ENCODE peak calls at places on chromosomes 6 and 20, in seven cellular contexts. One of them, this sample, is unnamed.

GRCh38 chr20:56566621-56567020 is 33.6 kb downstream of the FAM209B start:
- DNase-seq in ELR: no peak
- DNase-seq in NCI-H460: no peak
- DNase-seq in stomach: no peak
- DNase-seq in mesenteric fat pad: no peak
- DNase-seq in caudate nucleus: no peak
- DNase-seq in NCI-H345: peak
- DNase-seq in this sample: peak

GRCh38 chr6:113859349-113860164 is 2.4 kb downstream of the MARCKS start:
- DNase-seq in ELR: peak
- DNase-seq in NCI-H460: no peak
- DNase-seq in stomach: peak
- DNase-seq in mesenteric fat pad: no peak
- DNase-seq in caudate nucleus: no peak
- DNase-seq in NCI-H345: peak
- DNase-seq in this sample: no peak

GRCh38 chr20:13299401-13299800 is 78.3 kb downstream of the ISM1 start:
- DNase-seq in ELR: no peak
- DNase-seq in NCI-H460: no peak
- DNase-seq in stomach: no peak
- DNase-seq in mesenteric fat pad: no peak
- DNase-seq in caudate nucleus: no peak
- DNase-seq in NCI-H345: no peak
- DNase-seq in this sample: no peak

GRCh38 chr6:81752969-81753708 is 658 bp upstream of the TENT5A start:
- DNase-seq in ELR: peak
- DNase-seq in NCI-H460: peak
- DNase-seq in stomach: peak
- DNase-seq in mesenteric fat pad: peak
- DNase-seq in caudate nucleus: peak
- DNase-seq in NCI-H345: peak
- DNase-seq in this sample: peak

GRCh38 chr20:34956751-34957472 is 1.2 kb downstream of the MYH7B start:
- DNase-seq in ELR: no peak
- DNase-seq in NCI-H460: no peak
- DNase-seq in stomach: no peak
- DNase-seq in mesenteric fat pad: no peak
- DNase-seq in caudate nucleus: no peak
- DNase-seq in NCI-H345: no peak
- DNase-seq in this sample: no peak

GRCh38 chr6:151325075-151326050 is 66.0 kb downstream of the ZBTB2 start:
- DNase-seq in ELR: peak
- DNase-seq in NCI-H460: peak
- DNase-seq in stomach: peak
- DNase-seq in mesenteric fat pad: no peak
- DNase-seq in caudate nucleus: no peak
- DNase-seq in NCI-H345: no peak
- DNase-seq in this sample: peak

GRCh38 chr20:17904027-17904426 is 64.6 kb downstream of the SNX5 start:
- DNase-seq in ELR: no peak
- DNase-seq in NCI-H460: no peak
- DNase-seq in stomach: no peak
- DNase-seq in mesenteric fat pad: no peak
- DNase-seq in caudate nucleus: no peak
- DNase-seq in NCI-H345: no peak
- DNase-seq in this sample: no peak

GRCh38 chr20:61253264-61253639 is 1.2 kb downstream of the CDH4 start:
- DNase-seq in ELR: peak
- DNase-seq in NCI-H460: no peak
- DNase-seq in stomach: no peak
- DNase-seq in mesenteric fat pad: no peak
- DNase-seq in caudate nucleus: no peak
- DNase-seq in NCI-H345: no peak
- DNase-seq in this sample: no peak

GRCh38 chr6:151493495-151494234 is at the start of gene CCDC170:
- DNase-seq in ELR: peak
- DNase-seq in NCI-H460: no peak
- DNase-seq in stomach: peak
- DNase-seq in mesenteric fat pad: no peak
- DNase-seq in caudate nucleus: no peak
- DNase-seq in NCI-H345: peak
- DNase-seq in this sample: peak

GRCh38 chr20:32672982-32673727 is 586 bp downstream of the C20orf203 start:
- DNase-seq in ELR: no peak
- DNase-seq in NCI-H460: no peak
- DNase-seq in stomach: no peak
- DNase-seq in mesenteric fat pad: no peak
- DNase-seq in caudate nucleus: no peak
- DNase-seq in NCI-H345: peak
- DNase-seq in this sample: no peak

GRCh38 chr6:162226810-162227209 is 500.8 kb downstream of the PRKN start:
- DNase-seq in ELR: no peak
- DNase-seq in NCI-H460: no peak
- DNase-seq in stomach: no peak
- DNase-seq in mesenteric fat pad: no peak
- DNase-seq in caudate nucleus: no peak
- DNase-seq in NCI-H345: no peak
- DNase-seq in this sample: no peak

GRCh38 chr6:170134077-170135040 is 156.5 kb downstream of the DLL1 start:
- DNase-seq in ELR: no peak
- DNase-seq in NCI-H460: no peak
- DNase-seq in stomach: peak
- DNase-seq in mesenteric fat pad: peak
- DNase-seq in caudate nucleus: no peak
- DNase-seq in NCI-H345: no peak
- DNase-seq in this sample: no peak

GRCh38 chr20:14963262-14963663 is 625.9 kb upstream of the FLRT3 start:
- DNase-seq in ELR: no peak
- DNase-seq in NCI-H460: no peak
- DNase-seq in stomach: no peak
- DNase-seq in mesenteric fat pad: no peak
- DNase-seq in caudate nucleus: peak
- DNase-seq in NCI-H345: no peak
- DNase-seq in this sample: no peak

GRCh38 chr20:25242231-25242630 is 5.7 kb upstream of the PYGB start:
- DNase-seq in ELR: no peak
- DNase-seq in NCI-H460: no peak
- DNase-seq in stomach: no peak
- DNase-seq in mesenteric fat pad: peak
- DNase-seq in caudate nucleus: no peak
- DNase-seq in NCI-H345: no peak
- DNase-seq in this sample: no peak

GRCh38 chr6:74851598-74851997 is 354.3 kb downstream of the COL12A1 start:
- DNase-seq in ELR: no peak
- DNase-seq in NCI-H460: no peak
- DNase-seq in stomach: no peak
- DNase-seq in mesenteric fat pad: no peak
- DNase-seq in caudate nucleus: no peak
- DNase-seq in NCI-H345: no peak
- DNase-seq in this sample: no peak

GRCh38 chr20:25306991-25307903 is 59.4 kb downstream of the PYGB start:
- DNase-seq in ELR: no peak
- DNase-seq in NCI-H460: no peak
- DNase-seq in stomach: no peak
- DNase-seq in mesenteric fat pad: no peak
- DNase-seq in caudate nucleus: no peak
- DNase-seq in NCI-H345: no peak
- DNase-seq in this sample: no peak

GRCh38 chr20:6709865-6710595 is 57.5 kb upstream of the BMP2 start:
- DNase-seq in ELR: no peak
- DNase-seq in NCI-H460: no peak
- DNase-seq in stomach: no peak
- DNase-seq in mesenteric fat pad: no peak
- DNase-seq in caudate nucleus: no peak
- DNase-seq in NCI-H345: no peak
- DNase-seq in this sample: no peak

GRCh38 chr6:149884215-149884614 is 13.7 kb downstream of the RAET1E start:
- DNase-seq in ELR: no peak
- DNase-seq in NCI-H460: no peak
- DNase-seq in stomach: peak
- DNase-seq in mesenteric fat pad: no peak
- DNase-seq in caudate nucleus: no peak
- DNase-seq in NCI-H345: no peak
- DNase-seq in this sample: no peak

GRCh38 chr20:57435498-57436222 is 44.5 kb downstream of the RBM38 start:
- DNase-seq in ELR: peak
- DNase-seq in NCI-H460: peak
- DNase-seq in stomach: peak
- DNase-seq in mesenteric fat pad: no peak
- DNase-seq in caudate nucleus: peak
- DNase-seq in NCI-H345: peak
- DNase-seq in this sample: peak

GRCh38 chr6:166097914-166098522 is 69.6 kb downstream of the TBXT start:
- DNase-seq in ELR: peak
- DNase-seq in NCI-H460: peak
- DNase-seq in stomach: peak
- DNase-seq in mesenteric fat pad: peak
- DNase-seq in caudate nucleus: peak
- DNase-seq in NCI-H345: no peak
- DNase-seq in this sample: peak

GRCh38 chr6:129030231-129030630 is 147.3 kb downstream of the LAMA2 start:
- DNase-seq in ELR: no peak
- DNase-seq in NCI-H460: no peak
- DNase-seq in stomach: no peak
- DNase-seq in mesenteric fat pad: no peak
- DNase-seq in caudate nucleus: no peak
- DNase-seq in NCI-H345: no peak
- DNase-seq in this sample: no peak

GRCh38 chr6:113969888-113970807 is 800 bp downstream of the HDAC2 start:
- DNase-seq in ELR: peak
- DNase-seq in NCI-H460: no peak
- DNase-seq in stomach: peak
- DNase-seq in mesenteric fat pad: no peak
- DNase-seq in caudate nucleus: peak
- DNase-seq in NCI-H345: peak
- DNase-seq in this sample: peak

GRCh38 chr6:88499845-88500699 is 333.9 kb upstream of the CNR1 start:
- DNase-seq in ELR: no peak
- DNase-seq in NCI-H460: no peak
- DNase-seq in stomach: no peak
- DNase-seq in mesenteric fat pad: no peak
- DNase-seq in caudate nucleus: no peak
- DNase-seq in NCI-H345: no peak
- DNase-seq in this sample: no peak

GRCh38 chr6:119736680-119737079 is 387.1 kb upstream of the MAN1A1 start:
- DNase-seq in ELR: no peak
- DNase-seq in NCI-H460: no peak
- DNase-seq in stomach: no peak
- DNase-seq in mesenteric fat pad: no peak
- DNase-seq in caudate nucleus: peak
- DNase-seq in NCI-H345: no peak
- DNase-seq in this sample: no peak

GRCh38 chr20:33915726-33916331 is 77.9 kb upstream of the RALY start:
- DNase-seq in ELR: peak
- DNase-seq in NCI-H460: peak
- DNase-seq in stomach: peak
- DNase-seq in mesenteric fat pad: no peak
- DNase-seq in caudate nucleus: no peak
- DNase-seq in NCI-H345: no peak
- DNase-seq in this sample: peak

GRCh38 chr20:23628402-23629016 is 9.2 kb downstream of the CST3 start:
- DNase-seq in ELR: no peak
- DNase-seq in NCI-H460: no peak
- DNase-seq in stomach: no peak
- DNase-seq in mesenteric fat pad: no peak
- DNase-seq in caudate nucleus: no peak
- DNase-seq in NCI-H345: no peak
- DNase-seq in this sample: no peak

GRCh38 chr6:15268130-15268908 is 22.4 kb downstream of the JARID2 start:
- DNase-seq in ELR: no peak
- DNase-seq in NCI-H460: no peak
- DNase-seq in stomach: no peak
- DNase-seq in mesenteric fat pad: no peak
- DNase-seq in caudate nucleus: no peak
- DNase-seq in NCI-H345: peak
- DNase-seq in this sample: no peak

GRCh38 chr20:5078399-5078958 is 41.3 kb downstream of the PCNA start:
- DNase-seq in ELR: peak
- DNase-seq in NCI-H460: peak
- DNase-seq in stomach: peak
- DNase-seq in mesenteric fat pad: no peak
- DNase-seq in caudate nucleus: no peak
- DNase-seq in NCI-H345: no peak
- DNase-seq in this sample: no peak

GRCh38 chr6:161003336-161003735 is 11.8 kb downstream of the MAP3K4 start:
- DNase-seq in ELR: no peak
- DNase-seq in NCI-H460: no peak
- DNase-seq in stomach: no peak
- DNase-seq in mesenteric fat pad: no peak
- DNase-seq in caudate nucleus: no peak
- DNase-seq in NCI-H345: no peak
- DNase-seq in this sample: no peak

GRCh38 chr6:118709859-118710350 is 58.5 kb upstream of the CEP85L start:
- DNase-seq in ELR: peak
- DNase-seq in NCI-H460: no peak
- DNase-seq in stomach: peak
- DNase-seq in mesenteric fat pad: no peak
- DNase-seq in caudate nucleus: no peak
- DNase-seq in NCI-H345: no peak
- DNase-seq in this sample: no peak

GRCh38 chr6:140441256-140441655 is 1066.8 kb upstream of the CITED2 start:
- DNase-seq in ELR: peak
- DNase-seq in NCI-H460: peak
- DNase-seq in stomach: peak
- DNase-seq in mesenteric fat pad: no peak
- DNase-seq in caudate nucleus: no peak
- DNase-seq in NCI-H345: peak
- DNase-seq in this sample: peak

GRCh38 chr6:167730441-167730840 is 96.3 kb upstream of the AFDN start:
- DNase-seq in ELR: no peak
- DNase-seq in NCI-H460: no peak
- DNase-seq in stomach: peak
- DNase-seq in mesenteric fat pad: no peak
- DNase-seq in caudate nucleus: no peak
- DNase-seq in NCI-H345: no peak
- DNase-seq in this sample: no peak

GRCh38 chr6:35739645-35740517 is 3.0 kb downstream of the ARMC12 start:
- DNase-seq in ELR: no peak
- DNase-seq in NCI-H460: no peak
- DNase-seq in stomach: no peak
- DNase-seq in mesenteric fat pad: no peak
- DNase-seq in caudate nucleus: no peak
- DNase-seq in NCI-H345: no peak
- DNase-seq in this sample: no peak

GRCh38 chr6:130848945-130849344 is 21.7 kb downstream of the SMLR1 start:
- DNase-seq in ELR: peak
- DNase-seq in NCI-H460: no peak
- DNase-seq in stomach: no peak
- DNase-seq in mesenteric fat pad: no peak
- DNase-seq in caudate nucleus: no peak
- DNase-seq in NCI-H345: no peak
- DNase-seq in this sample: peak

GRCh38 chr6:145531822-145532221 is 203.5 kb downstream of the EPM2A start:
- DNase-seq in ELR: no peak
- DNase-seq in NCI-H460: no peak
- DNase-seq in stomach: no peak
- DNase-seq in mesenteric fat pad: no peak
- DNase-seq in caudate nucleus: no peak
- DNase-seq in NCI-H345: no peak
- DNase-seq in this sample: no peak

GRCh38 chr20:3808544-3808943 is 11.8 kb upstream of the AP5S1 start:
- DNase-seq in ELR: no peak
- DNase-seq in NCI-H460: no peak
- DNase-seq in stomach: no peak
- DNase-seq in mesenteric fat pad: no peak
- DNase-seq in caudate nucleus: no peak
- DNase-seq in NCI-H345: no peak
- DNase-seq in this sample: no peak

GRCh38 chr6:33740794-33741193 is 5.9 kb downstream of the IP6K3 start:
- DNase-seq in ELR: no peak
- DNase-seq in NCI-H460: no peak
- DNase-seq in stomach: peak
- DNase-seq in mesenteric fat pad: no peak
- DNase-seq in caudate nucleus: no peak
- DNase-seq in NCI-H345: no peak
- DNase-seq in this sample: no peak

GRCh38 chr6:91476000-91476399 is 889.1 kb upstream of the MAP3K7 start:
- DNase-seq in ELR: no peak
- DNase-seq in NCI-H460: no peak
- DNase-seq in stomach: no peak
- DNase-seq in mesenteric fat pad: no peak
- DNase-seq in caudate nucleus: no peak
- DNase-seq in NCI-H345: no peak
- DNase-seq in this sample: peak

This sample was measured in T47D.